ENCODE peak calls at places on chromosomes 6 and 20, in nine cellular contexts. C is left ventricle myocardium inferior, J is transverse colon, Y is progenitor cell of endocrine pancreas, V is AG09319, I is fibroblast of lung, G is breast epithelium, L is A673, M is hepatocyte. A is an unnamed sample.

GRCh38 chr6:44061375-44062104 is 65.7 kb downstream of the MRPL14 start:
- DNase-seq in I (peak), L (no peak), C (no peak), G (no peak), J (no peak), V (no peak), M (no peak), Y (no peak), A (peak)

GRCh38 chr6:53465732-53466131 is 79.2 kb downstream of the GCLC start:
- DNase-seq in L (no peak), J (no peak), I (no peak), M (peak), G (peak), V (no peak), Y (no peak), C (no peak), A (no peak)

GRCh38 chr20:43755390-43755789 is 28.6 kb upstream of the GTSF1L start:
- DNase-seq in C (no peak), V (no peak), M (no peak), I (peak), G (no peak), L (no peak), J (no peak), Y (no peak), A (no peak)

GRCh38 chr6:44641344-44641743 is 253.8 kb downstream of the CDC5L start:
- DNase-seq in I (peak), C (no peak), Y (no peak), L (no peak), V (no peak), J (no peak), M (no peak), G (no peak), A (no peak)

GRCh38 chr6:108781419-108782110 is 66.7 kb upstream of the ARMC2 start:
- DNase-seq in M (no peak), J (no peak), Y (no peak), L (peak), C (no peak), I (peak), V (no peak), G (no peak), A (no peak)

GRCh38 chr20:23923891-23924435 is 44.4 kb upstream of the CST5 start:
- DNase-seq in C (no peak), V (no peak), M (no peak), I (no peak), J (no peak), G (no peak), L (no peak), Y (no peak), A (no peak)

GRCh38 chr6:24910850-24911712 is 24.7 kb downstream of the RIPOR2 start:
- DNase-seq in L (peak), V (no peak), I (peak), G (no peak), M (peak), C (peak), Y (peak), J (peak), A (peak)

GRCh38 chr6:13431861-13432465 is 55.4 kb downstream of the GFOD1 start:
- DNase-seq in J (no peak), G (no peak), L (no peak), M (no peak), Y (no peak), V (no peak), I (peak), C (no peak), A (no peak)

GRCh38 chr6:139249387-139249786 is 42.4 kb downstream of the TXLNB start:
- DNase-seq in G (no peak), L (no peak), M (no peak), V (no peak), C (no peak), Y (no peak), J (no peak), I (peak), A (peak)

GRCh38 chr6:114218421-114218820 is 124.4 kb downstream of the HS3ST5 start:
- DNase-seq in L (no peak), G (no peak), M (no peak), I (peak), C (no peak), V (no peak), J (no peak), Y (no peak), A (no peak)

GRCh38 chr20:11607047-11607446 is 310.6 kb upstream of the BTBD3 start:
- DNase-seq in C (no peak), Y (no peak), M (no peak), I (no peak), L (no peak), G (no peak), V (no peak), J (no peak), A (no peak)

GRCh38 chr20:21509597-21510331 is 4.1 kb downstream of the NKX2-2 start:
- DNase-seq in Y (no peak), C (no peak), I (peak), V (no peak), M (no peak), L (peak), J (no peak), G (no peak), A (peak)

GRCh38 chr20:34111057-34111711 is 859 bp downstream of the EIF2S2 start:
- DNase-seq in C (no peak), J (peak), I (peak), G (no peak), Y (no peak), V (peak), L (peak), M (peak), A (peak)

GRCh38 chr6:161095916-161096315 is 104.3 kb downstream of the MAP3K4 start:
- DNase-seq in V (no peak), M (no peak), Y (no peak), L (no peak), C (no peak), I (no peak), J (no peak), G (no peak), A (no peak)

GRCh38 chr6:14505391-14505790 is 387.8 kb downstream of the CD83 start:
- DNase-seq in Y (no peak), M (no peak), G (no peak), J (peak), C (no peak), I (no peak), V (no peak), L (no peak), A (no peak)

GRCh38 chr6:162198925-162199324 is 528.6 kb downstream of the PRKN start:
- DNase-seq in G (no peak), M (no peak), I (no peak), L (no peak), Y (no peak), C (no peak), J (no peak), V (no peak), A (no peak)
- TF ChIP-seq CTCF in G (no peak), M (no peak), I (no peak), L (no peak), Y (no peak), C (no peak), J (no peak), V (no peak), A (no peak)

DNA sequence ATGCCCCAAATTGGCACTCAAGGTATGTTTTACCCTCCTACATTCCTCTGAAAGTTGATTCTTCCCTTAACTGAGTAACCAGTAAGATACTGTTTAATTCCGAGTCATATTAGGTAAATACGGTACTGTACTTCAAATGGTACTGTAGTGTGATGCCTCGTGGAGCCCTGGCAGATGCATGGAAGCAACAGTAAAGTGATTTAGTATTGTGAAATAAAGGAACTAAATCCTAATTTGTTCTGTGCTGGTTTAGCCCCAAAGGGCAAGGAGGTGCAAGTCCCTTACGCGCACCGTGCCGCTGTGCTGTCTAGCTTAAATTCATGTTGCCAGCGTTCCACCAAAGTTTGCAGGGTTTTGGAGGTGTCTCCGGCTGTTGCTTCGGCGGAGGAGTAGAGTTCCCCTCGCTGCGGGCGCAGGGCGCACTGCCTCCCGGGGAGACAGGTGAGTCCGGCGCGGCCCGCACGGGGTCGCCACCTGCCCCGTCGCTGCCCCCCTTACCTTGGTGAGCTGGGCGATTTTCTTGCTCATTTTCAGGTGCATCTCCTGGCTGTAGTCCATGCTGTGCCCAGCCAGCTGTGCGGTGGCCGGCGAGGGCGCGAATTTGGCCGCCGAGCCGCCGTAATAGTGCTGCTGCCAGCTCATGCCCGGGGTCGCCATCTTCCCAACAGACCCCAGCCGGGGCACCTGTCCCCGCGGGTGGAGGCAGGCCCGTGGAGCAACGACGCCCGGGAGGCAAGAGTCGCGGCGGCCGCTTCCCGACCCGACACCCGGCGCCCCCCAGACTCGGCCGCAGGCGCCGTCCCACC is 618 bp downstream of the FAM184A start:
- DNase-seq in I (peak), J (peak), Y (peak), M (peak), G (peak), V (no peak), C (no peak), L (peak), A (peak)
- TF ChIP-seq CTCF in I (no peak), J (peak), Y (peak), M (peak), G (no peak), V (no peak), C (no peak), L (no peak), A (no peak)

GRCh38 chr6:116633685-116634084 is 17.4 kb downstream of the RSPH4A start:
- DNase-seq in Y (no peak), J (no peak), I (no peak), M (peak), G (no peak), C (no peak), V (no peak), L (peak), A (no peak)
- TF ChIP-seq CTCF in Y (peak), J (no peak), I (no peak), M (no peak), G (no peak), C (no peak), V (no peak), L (peak), A (peak)

GRCh38 chr6:167351656-167352354 is 26.9 kb downstream of the TTLL2 start:
- DNase-seq in V (no peak), Y (no peak), J (no peak), C (no peak), M (no peak), G (no peak), I (no peak), L (no peak), A (no peak)
- TF ChIP-seq CTCF in V (no peak), Y (no peak), J (no peak), C (no peak), M (no peak), G (no peak), I (no peak), L (no peak), A (no peak)

GRCh38 chr20:46699651-46700359 is 9.6 kb upstream of the SLC2A10 start:
- DNase-seq in J (no peak), G (no peak), V (no peak), L (peak), Y (no peak), C (no peak), I (no peak), M (peak), A (no peak)
- TF ChIP-seq CTCF in J (peak), G (no peak), V (peak), L (peak), Y (peak), C (peak), I (peak), M (peak), A (peak)

DNA sequence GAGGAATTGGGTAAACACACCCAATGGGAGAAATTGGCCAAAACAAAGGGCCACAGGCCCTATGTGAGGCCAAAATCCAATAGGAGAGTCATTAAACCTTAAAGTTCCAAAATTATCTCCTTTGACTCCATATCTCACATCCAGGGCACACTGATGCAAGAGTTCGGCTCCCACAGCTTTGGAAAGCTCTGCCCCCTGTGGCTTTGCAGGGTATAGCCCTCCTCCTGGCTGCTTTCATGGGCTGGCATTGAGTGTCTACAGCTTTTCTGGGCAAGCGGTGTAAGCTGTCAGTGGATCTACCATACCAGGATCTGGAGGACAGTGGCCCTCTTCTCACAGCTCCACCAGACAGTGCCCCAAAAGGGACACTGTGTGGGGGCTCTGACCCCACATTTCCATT is 160.5 kb downstream of the ADGRG6 start:
- DNase-seq in V (no peak), C (no peak), I (no peak), J (no peak), L (peak), M (no peak), G (no peak), Y (no peak), A (no peak)
- TF ChIP-seq CTCF in V (no peak), C (no peak), I (no peak), J (no peak), L (peak), M (peak), G (no peak), Y (peak), A (no peak)

GRCh38 chr6:85353012-85353411 is 96.9 kb upstream of the NT5E start:
- DNase-seq in L (no peak), Y (no peak), G (no peak), J (no peak), C (no peak), I (no peak), M (no peak), V (no peak), A (peak)

GRCh38 chr6:85344996-85345395 is 104.9 kb upstream of the NT5E start:
- DNase-seq in L (no peak), J (no peak), V (no peak), M (no peak), G (no peak), C (no peak), I (peak), Y (no peak), A (no peak)

GRCh38 chr6:85347787-85348186 is 102.1 kb upstream of the NT5E start:
- DNase-seq in M (no peak), I (no peak), C (no peak), L (no peak), V (no peak), G (no peak), Y (no peak), J (no peak), A (no peak)

GRCh38 chr6:85346196-85346595 is 103.7 kb upstream of the NT5E start:
- DNase-seq in Y (no peak), I (no peak), M (no peak), J (no peak), V (no peak), L (no peak), C (no peak), G (no peak), A (no peak)

GRCh38 chr6:85348643-85349042 is 101.2 kb upstream of the NT5E start:
- DNase-seq in J (no peak), G (no peak), C (no peak), V (no peak), L (no peak), M (no peak), Y (no peak), I (no peak), A (no peak)
- TF ChIP-seq CTCF in J (no peak), G (no peak), C (no peak), V (no peak), L (peak), M (no peak), Y (no peak), I (no peak), A (no peak)

GRCh38 chr20:45935416-45936046 is 1.0 kb downstream of the PCIF1 start:
- DNase-seq in I (no peak), Y (no peak), J (no peak), G (no peak), C (no peak), V (no peak), M (no peak), L (no peak), A (peak)

GRCh38 chr20:45934046-45934586 is 367 bp upstream of the PCIF1 start:
- DNase-seq in M (peak), I (peak), Y (no peak), V (no peak), G (no peak), L (peak), C (peak), J (peak), A (peak)

GRCh38 chr20:45934587-45935415 is at the start of gene PCIF1:
- DNase-seq in G (peak), Y (peak), M (peak), L (peak), C (peak), V (peak), I (peak), J (peak), A (peak)

GRCh38 chr20:45937765-45938164 is 3.3 kb downstream of the PCIF1 start:
- DNase-seq in C (no peak), L (no peak), J (no peak), Y (no peak), M (no peak), G (no peak), I (peak), V (no peak), A (no peak)

GRCh38 chr20:45933231-45934045 is 1.0 kb upstream of the PCIF1 start:
- DNase-seq in V (no peak), L (peak), M (peak), G (peak), I (peak), J (peak), C (peak), Y (peak), A (peak)
- TF ChIP-seq CTCF in V (peak), L (peak), M (peak), G (peak), I (peak), J (peak), C (peak), Y (peak), A (peak)

A was measured in osteoblast.